ENCODE peak calls at places on chromosomes 2 and 18, in six cellular contexts. X is cardiac muscle cell; U is CD4-positive, alpha-beta T cell; M is stimulated activated CD4-positive, alpha-beta T cell treated with anti-CD3 and anti-CD28 coated beads, Interleukin-4, amount 100 ng/mL, for 24 hours; J is GM20000; Q is H1. B is an unnamed sample.

GRCh38 chr18:13916559-13916958 is 1.2 kb upstream of the MC2R start:
- DNase-seq in X (no peak), U (no peak), M (no peak), J (no peak), Q (peak), B (no peak)

GRCh38 chr2:29253495-29253894 is 138.3 kb downstream of the CLIP4 start:
- DNase-seq in X (no peak), U (no peak), M (no peak), J (no peak), Q (no peak), B (no peak)

GRCh38 chr18:46412831-46413371 is 244.1 kb downstream of the LOXHD1 start:
- DNase-seq in X (no peak), U (no peak), M (no peak), J (no peak), Q (no peak), B (no peak)

GRCh38 chr2:190791983-190792575 is 88.5 kb upstream of the GLS start:
- DNase-seq in X (peak), U (no peak), M (no peak), J (no peak), Q (no peak), B (no peak)

GRCh38 chr2:239775623-239776440 is 249.3 kb downstream of the NDUFA10 start:
- DNase-seq in X (peak), U (no peak), M (no peak), J (no peak), Q (no peak), B (no peak)

GRCh38 chr2:160324161-160324768 is 124.2 kb upstream of the ITGB6 start:
- DNase-seq in X (peak), U (peak), M (peak), J (peak), Q (no peak), B (no peak)

GRCh38 chr18:26574958-26575864 is 26.9 kb upstream of the KCTD1 start:
- DNase-seq in X (peak), U (no peak), M (no peak), J (no peak), Q (peak), B (no peak)

GRCh38 chr2:225334524-225334923 is 65.0 kb upstream of the NYAP2 start:
- DNase-seq in X (no peak), U (no peak), M (no peak), J (no peak), Q (no peak), B (no peak)

GRCh38 chr2:188378551-188378950 is 86.9 kb downstream of the GULP1 start:
- DNase-seq in X (no peak), U (no peak), M (no peak), J (no peak), Q (no peak), B (no peak)

GRCh38 chr18:36338420-36338933 is 41.0 kb downstream of the FHOD3 start:
- DNase-seq in X (no peak), U (no peak), M (no peak), J (no peak), Q (no peak), B (no peak)

GRCh38 chr2:946073-947005 is 4.3 kb upstream of the SNTG2 start:
- DNase-seq in X (no peak), U (no peak), M (no peak), J (no peak), Q (peak), B (no peak)

GRCh38 chr18:77203851-77204250 is 45.8 kb upstream of the GALR1 start:
- DNase-seq in X (no peak), U (no peak), M (no peak), J (no peak), Q (no peak), B (no peak)

GRCh38 chr2:63888490-63889402 is 47.0 kb downstream of the UGP2 start:
- DNase-seq in X (peak), U (peak), M (peak), J (peak), Q (no peak), B (peak)